ENCODE peak calls at places on chromosomes 3 and 15, in ten cellular contexts. V, X, S, W, B, G, N, M, A and P are unnamed samples.

GRCh38 chr3:103134023-103134724 is 699.4 kb downstream of the ZPLD1 start:
- DNase-seq in W (no peak), B (no peak), N (no peak), M (no peak), V (no peak), S (no peak), X (no peak), G (no peak), A (no peak), P (no peak)

GRCh38 chr15:39099524-39099923 is 481.4 kb upstream of the THBS1 start:
- DNase-seq in X (no peak), A (no peak), N (no peak), S (no peak), G (no peak), W (no peak), M (no peak), B (no peak), V (no peak), P (no peak)

GRCh38 chr3:52324676-52325075 is 8.6 kb downstream of the DNAH1 start:
- DNase-seq in M (no peak), X (no peak), V (no peak), N (no peak), S (no peak), W (no peak), G (no peak), B (no peak), A (no peak), P (no peak)

GRCh38 chr15:70063284-70063991 is 34.3 kb downstream of the TLE3 start:
- DNase-seq in W (no peak), N (no peak), M (no peak), A (no peak), V (peak; percentile 61), S (peak; percentile 22), B (no peak), G (no peak), X (no peak), P (no peak)

GRCh38 chr15:31606261-31606669 is 279.6 kb downstream of the KLF13 start:
- DNase-seq in G (no peak), X (peak; percentile 74), B (no peak), A (peak; percentile 10), V (no peak), M (no peak), N (no peak), W (no peak), S (no peak), P (no peak)

GRCh38 chr3:124920718-124921117 is 13.8 kb downstream of the MUC13 start:
- DNase-seq in X (no peak), B (no peak), S (no peak), M (no peak), V (no peak), A (no peak), G (no peak), W (no peak), N (no peak), P (no peak)

GRCh38 chr15:69398541-69398940 is 15.6 kb upstream of the KIF23 start:
- DNase-seq in N (no peak), B (no peak), G (no peak), W (no peak), M (peak; percentile 60), V (no peak), S (no peak), X (peak; percentile 38), A (peak; percentile 40), P (no peak)

GRCh38 chr15:96418146-96418545 is 87.6 kb downstream of the NR2F2 start:
- DNase-seq in V (no peak), G (no peak), B (no peak), W (no peak), A (no peak), X (no peak), N (no peak), M (no peak), S (no peak), P (no peak)

GRCh38 chr3:190988102-190988501 is 125.6 kb upstream of the GMNC start:
- DNase-seq in V (no peak), X (no peak), N (no peak), G (no peak), B (no peak), M (no peak), A (no peak), W (no peak), S (no peak), P (no peak)

GRCh38 chr3:178768072-178768864 is 232.0 kb downstream of the KCNMB2 start:
- DNase-seq in W (no peak), X (no peak), G (no peak), S (no peak), A (no peak), V (no peak), B (no peak), N (no peak), M (no peak), P (no peak)

GRCh38 chr3:8658326-8659212 is 14.0 kb upstream of the SSUH2 start:
- DNase-seq in X (peak; percentile 56), N (no peak), G (peak; percentile 51), W (peak; percentile 70), V (peak; percentile 44), A (peak; percentile 87), S (peak; percentile 65), M (no peak), B (peak; percentile 57), P (peak; percentile 16)

GRCh38 chr3:16056210-16056607 is 118.3 kb upstream of the GALNT15 start:
- DNase-seq in X (peak; percentile 76), W (no peak), N (no peak), V (no peak), A (no peak), M (no peak), S (no peak), B (peak; percentile 27), G (peak; percentile 67), P (no peak)

GRCh38 chr3:38722760-38723568 is 73.5 kb upstream of the SCN5A start:
- DNase-seq in W (no peak), G (no peak), N (no peak), V (no peak), S (no peak), B (no peak), A (peak; percentile 20), X (peak; percentile 74), M (no peak), P (no peak)

GRCh38 chr15:64651573-64652260 is 123.7 kb downstream of the RBPMS2 start:
- DNase-seq in S (no peak), G (no peak), B (no peak), X (no peak), M (no peak), N (no peak), A (no peak), W (no peak), V (no peak), P (no peak)

GRCh38 chr3:39809181-39809994 is at the start of gene MYRIP:
- DNase-seq in M (no peak), W (peak; percentile 72), S (peak; percentile 84), B (peak; percentile 81), X (no peak), V (peak; percentile 26), A (no peak), G (peak; percentile 51), N (peak; percentile 75), P (peak; percentile 73)

GRCh38 chr15:52294881-52295420 is 653 bp downstream of the MYO5C start:
- DNase-seq in N (peak; percentile 21), X (no peak), W (peak; percentile 43), B (no peak), G (no peak), A (no peak), S (peak; percentile 53), M (no peak), V (no peak), P (no peak)

GRCh38 chr3:69425249-69425648 is 39.4 kb upstream of the FRMD4B start:
- DNase-seq in N (peak; percentile 46), A (no peak), S (no peak), V (no peak), X (peak; percentile 58), B (peak; percentile 22), G (no peak), W (no peak), M (peak; percentile 62), P (no peak)

GRCh38 chr3:147529551-147529950 is 120.4 kb downstream of the ZIC1 start:
- DNase-seq in S (no peak), X (no peak), A (no peak), M (no peak), N (no peak), W (no peak), G (no peak), V (no peak), B (no peak), P (no peak)
- TF ChIP-seq CTCF in S (no peak), X (no peak), A (no peak), M (no peak), N (no peak), W (no peak), G (no peak), V (no peak), B (no peak), P (no peak)

GRCh38 chr3:57755368-57756021 is 614 bp upstream of the SLMAP start:
- DNase-seq in S (peak; percentile 54), A (no peak), X (peak; percentile 79), M (no peak), V (peak; percentile 57), N (no peak), B (peak; percentile 60), W (peak; percentile 48), G (no peak), P (peak; percentile 12)
- TF ChIP-seq CTCF in S (peak; percentile 54), A (no peak), X (peak; percentile 25), M (peak; percentile 40), V (no peak), N (peak; percentile 11), B (peak; percentile 22), W (peak; percentile 41), G (no peak), P (peak; percentile 39)

GRCh38 chr3:171991166-171991565 is 48.2 kb upstream of the FNDC3B start:
- DNase-seq in X (no peak), M (no peak), N (no peak), V (no peak), G (no peak), W (no peak), S (no peak), B (no peak), A (no peak), P (no peak)
- TF ChIP-seq CTCF in X (no peak), M (no peak), N (no peak), V (no peak), G (no peak), W (no peak), S (no peak), B (no peak), A (no peak), P (no peak)

DNA sequence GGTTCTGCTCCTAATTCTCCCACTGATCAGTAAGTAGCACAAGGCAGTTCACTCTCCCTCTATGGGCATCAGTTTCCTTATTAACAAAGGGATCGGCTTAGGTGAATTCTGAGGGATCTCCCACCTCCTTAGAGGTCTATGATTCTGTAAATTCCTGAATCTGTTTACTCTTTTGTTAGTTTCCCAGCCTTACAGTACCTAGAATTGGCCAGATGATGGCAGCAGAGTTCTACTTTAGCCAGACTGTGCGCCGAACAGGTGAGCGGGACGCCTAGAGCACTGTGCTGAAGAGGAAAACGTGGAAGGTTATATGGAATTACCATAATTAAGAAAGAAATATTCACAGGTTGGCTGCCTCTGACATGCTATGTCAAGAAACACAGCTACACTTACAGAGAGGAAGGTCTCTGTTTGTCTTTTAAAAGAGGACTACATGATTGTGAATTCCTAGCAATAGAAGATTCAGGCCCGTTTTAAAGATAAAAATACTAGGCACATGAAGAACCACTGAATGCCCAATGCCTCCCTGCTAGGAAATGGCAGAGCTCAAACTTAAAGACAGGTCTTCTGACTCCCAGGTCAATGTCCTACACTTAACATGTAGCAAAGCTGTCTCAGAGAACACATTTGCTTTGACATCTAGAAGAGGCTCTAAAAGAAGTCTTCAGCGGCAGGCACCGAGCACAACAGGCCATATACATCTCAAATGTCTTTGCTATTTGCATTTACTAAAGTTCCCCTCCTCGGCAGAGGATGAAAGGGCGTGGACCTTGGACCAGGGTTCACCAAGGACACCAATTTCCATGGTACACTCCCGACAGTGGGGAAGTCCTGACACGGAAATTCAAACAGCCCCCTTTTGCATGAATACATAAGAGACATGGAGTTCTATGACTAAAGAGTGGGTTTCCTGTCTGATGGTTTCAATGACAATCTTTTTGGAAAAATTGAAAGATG is 259.8 kb downstream of the FGF12 start:
- DNase-seq in V (peak; percentile 26), G (no peak), W (peak; percentile 69), X (peak; percentile 65), B (peak; percentile 53), M (peak; percentile 49), A (peak; percentile 47), N (peak; percentile 71), S (no peak), P (peak; percentile 54)
- TF ChIP-seq CTCF in V (peak; percentile 76), G (peak; percentile 87), W (peak; percentile 83), X (peak; percentile 96), B (peak; percentile 90), M (peak; percentile 87), A (peak; percentile 89), N (peak; percentile 86), S (peak; percentile 81), P (peak; percentile 95)